ENCODE peak calls at places on chromosomes 3 and 15, in nine cellular contexts. V, Z, Y, N, G, T, E, D and R are unnamed samples.
A peak's percentile ranks its signal among the peaks of the same experiment; 100 is the strongest.

GRCh38 chr15:93997071-93997658 is 234.2 kb upstream of the MCTP2 start:
- DNase-seq in G (no peak), T (no peak), N (peak; percentile 26), E (no peak), Z (peak; percentile 74), V (no peak), Y (peak; percentile 21), D (no peak), R (no peak)

GRCh38 chr3:67414740-67415139 is 239.7 kb downstream of the SUCLG2 start:
- DNase-seq in Z (no peak), E (no peak), V (no peak), G (no peak), Y (no peak), T (no peak), D (no peak), N (no peak), R (no peak)

GRCh38 chr15:36831125-36831914 is 251.9 kb downstream of the CDIN1 start:
- DNase-seq in G (peak; percentile 99), Y (peak; percentile 79), V (peak; percentile 2), Z (no peak), T (no peak), E (peak; percentile 40), D (no peak), N (peak; percentile 34), R (peak; percentile 94)

GRCh38 chr3:100214574-100214964 is 46.2 kb upstream of the TBC1D23 start:
- DNase-seq in Y (no peak), D (no peak), G (no peak), V (no peak), Z (no peak), T (no peak), N (no peak), E (no peak), R (no peak)

GRCh38 chr15:81301385-81301784 is 22.6 kb downstream of the STARD5 start:
- DNase-seq in V (no peak), D (no peak), G (no peak), Z (no peak), T (no peak), E (no peak), N (no peak), Y (no peak), R (no peak)

GRCh38 chr3:107956991-107957467 is 133.8 kb downstream of the CD47 start:
- DNase-seq in E (no peak), Y (peak; percentile 39), T (peak; percentile 60), N (no peak), Z (peak; percentile 82), V (no peak), G (peak; percentile 78), D (no peak), R (peak; percentile 43)

GRCh38 chr3:132284006-132284405 is 33.2 kb upstream of the ACP3 start:
- DNase-seq in Y (no peak), V (no peak), G (no peak), D (no peak), N (no peak), T (no peak), E (no peak), Z (no peak), R (no peak)

GRCh38 chr3:134074001-134074789 is 44.5 kb upstream of the SLCO2A1 start:
- DNase-seq in D (no peak), N (no peak), Y (no peak), V (no peak), G (no peak), Z (no peak), E (no peak), T (no peak), R (no peak)

GRCh38 chr15:22936577-22937472 is 43.3 kb downstream of the CYFIP1 start:
- DNase-seq in N (no peak), T (no peak), G (no peak), V (peak; percentile 78), Z (no peak), D (peak; percentile 44), E (no peak), Y (no peak), R (no peak)

GRCh38 chr3:100096866-100097265 is 17.4 kb downstream of the FILIP1L start:
- DNase-seq in G (no peak), Z (no peak), D (no peak), N (no peak), V (no peak), E (no peak), T (no peak), Y (peak; percentile 39), R (no peak)

GRCh38 chr3:15272431-15273196 is 59.8 kb downstream of the SH3BP5 start:
- DNase-seq in D (no peak), G (no peak), V (no peak), N (no peak), E (no peak), T (no peak), Y (no peak), Z (no peak), R (no peak)

GRCh38 chr3:139491027-139491700 is 14.8 kb upstream of the RBP2 start:
- DNase-seq in Y (peak; percentile 46), G (no peak), Z (no peak), V (no peak), T (no peak), E (no peak), D (no peak), N (peak; percentile 39), R (no peak)

GRCh38 chr15:90478981-90479481 is 50.7 kb upstream of the CRTC3 start:
- DNase-seq in Y (peak; percentile 68), T (no peak), N (peak; percentile 72), D (no peak), E (no peak), Z (no peak), V (no peak), G (no peak), R (no peak)

GRCh38 chr3:16300881-16301359 is 35.9 kb downstream of the OXNAD1 start:
- DNase-seq in T (no peak), V (no peak), E (no peak), Y (no peak), D (no peak), G (no peak), N (no peak), Z (no peak), R (no peak)

GRCh38 chr3:98829246-98829832 is 66.2 kb downstream of the ST3GAL6 start:
- DNase-seq in Y (peak; percentile 37), E (no peak), V (no peak), N (no peak), D (no peak), G (no peak), T (no peak), Z (no peak), R (no peak)

GRCh38 chr15:42018306-42019224 is 2.3 kb downstream of the PLA2G4E start:
- DNase-seq in N (no peak), V (no peak), G (no peak), T (no peak), Y (no peak), Z (no peak), E (no peak), D (no peak), R (no peak)

GRCh38 chr3:127556565-127556964 is 34.0 kb downstream of the TPRA1 start:
- DNase-seq in V (no peak), Y (no peak), T (no peak), D (no peak), E (no peak), Z (no peak), N (peak; percentile 46), G (no peak), R (no peak)

GRCh38 chr3:43155464-43156121 is 49.7 kb upstream of the POMGNT2 start:
- DNase-seq in T (peak; percentile 48), Z (peak; percentile 68), G (peak; percentile 84), D (no peak), V (no peak), Y (peak; percentile 80), E (peak; percentile 9), N (peak; percentile 73), R (peak; percentile 87)

GRCh38 chr3:141486416-141486734 is 452 bp upstream of the RASA2 start:
- DNase-seq in T (no peak), V (no peak), N (no peak), E (no peak), Y (no peak), D (no peak), Z (peak; percentile 30), G (no peak), R (peak; percentile 81)

GRCh38 chr3:61627768-61628185 is 66.4 kb downstream of the PTPRG start:
- DNase-seq in Z (peak; percentile 24), Y (peak; percentile 94), E (no peak), G (peak; percentile 85), T (no peak), D (no peak), N (no peak), V (no peak), R (peak; percentile 92)

GRCh38 chr15:79453446-79453845 is 21.3 kb downstream of the MINAR1 start:
- DNase-seq in Y (no peak), D (no peak), N (no peak), T (no peak), V (no peak), Z (no peak), G (no peak), E (no peak), R (no peak)

GRCh38 chr3:106249159-106249558 is 380.3 kb upstream of the CBLB start:
- DNase-seq in Z (no peak), T (no peak), V (no peak), E (no peak), N (no peak), Y (no peak), G (peak; percentile 71), D (no peak), R (peak; percentile 88)

GRCh38 chr3:139418144-139418543 is 28.7 kb upstream of the COPB2 start:
- DNase-seq in Z (no peak), N (peak; percentile 35), T (no peak), G (no peak), D (no peak), V (no peak), E (no peak), Y (peak; percentile 33), R (no peak)